ENCODE peak calls at places on chromosome 12, in six cellular contexts. One of them, this sample, is unnamed.

GRCh38 chr12:112750971-112751370 is 40.6 kb upstream of the RPH3A start:
- DNase-seq in SK-N-SH: no peak
- DNase-seq in sigmoid colon: no peak
- DNase-seq in transverse colon: no peak
- DNase-seq in suprapubic skin: no peak
- DNase-seq in stomach: no peak
- DNase-seq in this sample: no peak

GRCh38 chr12:92138144-92138543 is 7.5 kb downstream of the BTG1 start:
- DNase-seq in stomach: no peak
- DNase-seq in SK-N-SH: no peak
- DNase-seq in suprapubic skin: no peak
- DNase-seq in sigmoid colon: no peak
- DNase-seq in transverse colon: no peak
- DNase-seq in this sample: no peak

GRCh38 chr12:98533723-98534251 is 18.4 kb downstream of the TMPO start:
- DNase-seq in SK-N-SH: no peak
- DNase-seq in suprapubic skin: no peak
- DNase-seq in sigmoid colon: no peak
- DNase-seq in transverse colon: no peak
- DNase-seq in stomach: no peak
- DNase-seq in this sample: no peak

GRCh38 chr12:93616584-93617101 is 44.2 kb downstream of the SOCS2 start:
- DNase-seq in SK-N-SH: no peak
- DNase-seq in sigmoid colon: no peak
- DNase-seq in transverse colon: no peak
- DNase-seq in suprapubic skin: no peak
- DNase-seq in stomach: no peak
- DNase-seq in this sample: no peak

GRCh38 chr12:2751230-2751629 is 43.5 kb upstream of the FKBP4 start:
- DNase-seq in stomach: no peak
- DNase-seq in sigmoid colon: no peak
- DNase-seq in suprapubic skin: no peak
- DNase-seq in transverse colon: no peak
- DNase-seq in SK-N-SH: no peak
- DNase-seq in this sample: peak; percentile 19

GRCh38 chr12:11697670-11698387 is 48.4 kb downstream of the ETV6 start:
- DNase-seq in suprapubic skin: no peak
- DNase-seq in sigmoid colon: no peak
- DNase-seq in transverse colon: no peak
- DNase-seq in stomach: no peak
- DNase-seq in SK-N-SH: no peak
- DNase-seq in this sample: no peak

GRCh38 chr12:58177366-58177765 is 236.0 kb downstream of the ATP23 start:
- DNase-seq in sigmoid colon: no peak
- DNase-seq in transverse colon: no peak
- DNase-seq in stomach: no peak
- DNase-seq in suprapubic skin: no peak
- DNase-seq in SK-N-SH: no peak
- DNase-seq in this sample: no peak

GRCh38 chr12:80056232-80056631 is 43.1 kb upstream of the OTOGL start:
- DNase-seq in suprapubic skin: no peak
- DNase-seq in stomach: no peak
- DNase-seq in SK-N-SH: no peak
- DNase-seq in transverse colon: no peak
- DNase-seq in sigmoid colon: no peak
- DNase-seq in this sample: no peak

GRCh38 chr12:95102916-95103671 is 29.7 kb upstream of the NR2C1 start:
- DNase-seq in transverse colon: peak; percentile 19
- DNase-seq in stomach: no peak
- DNase-seq in SK-N-SH: no peak
- DNase-seq in suprapubic skin: no peak
- DNase-seq in sigmoid colon: no peak
- DNase-seq in this sample: no peak

GRCh38 chr12:107685360-107686248 is at the start of gene PWP1:
- DNase-seq in transverse colon: peak; percentile 96
- DNase-seq in suprapubic skin: peak; percentile 95
- DNase-seq in sigmoid colon: peak; percentile 95
- DNase-seq in SK-N-SH: peak; percentile 98
- DNase-seq in stomach: peak; percentile 97
- DNase-seq in this sample: peak; percentile 98

GRCh38 chr12:89192419-89192818 is 159.9 kb downstream of the DUSP6 start:
- DNase-seq in SK-N-SH: no peak
- DNase-seq in sigmoid colon: no peak
- DNase-seq in transverse colon: no peak
- DNase-seq in suprapubic skin: no peak
- DNase-seq in stomach: no peak
- DNase-seq in this sample: no peak

GRCh38 chr12:29072631-29073030 is 76.4 kb upstream of the FAR2 start:
- DNase-seq in stomach: no peak
- DNase-seq in sigmoid colon: no peak
- DNase-seq in suprapubic skin: no peak
- DNase-seq in SK-N-SH: no peak
- DNase-seq in transverse colon: no peak
- DNase-seq in this sample: no peak

GRCh38 chr12:81992461-81992860 is 233.3 kb upstream of the PPFIA2 start:
- DNase-seq in sigmoid colon: no peak
- DNase-seq in stomach: peak; percentile 34
- DNase-seq in SK-N-SH: peak; percentile 13
- DNase-seq in suprapubic skin: no peak
- DNase-seq in transverse colon: peak; percentile 7
- DNase-seq in this sample: no peak

GRCh38 chr12:120265203-120265482 is 387 bp downstream of the PXN start:
- DNase-seq in transverse colon: no peak
- DNase-seq in stomach: no peak
- DNase-seq in suprapubic skin: peak; percentile 80
- DNase-seq in SK-N-SH: no peak
- DNase-seq in sigmoid colon: peak; percentile 77
- DNase-seq in this sample: no peak

GRCh38 chr12:106739318-106739717 is 35.2 kb upstream of the RIC8B start:
- DNase-seq in SK-N-SH: no peak
- DNase-seq in stomach: no peak
- DNase-seq in transverse colon: no peak
- DNase-seq in sigmoid colon: no peak
- DNase-seq in suprapubic skin: no peak
- DNase-seq in this sample: no peak

GRCh38 chr12:132614029-132614428 is 3.6 kb upstream of the LRCOL1 start:
- DNase-seq in stomach: no peak
- DNase-seq in SK-N-SH: no peak
- DNase-seq in sigmoid colon: no peak
- DNase-seq in suprapubic skin: no peak
- DNase-seq in transverse colon: no peak
- DNase-seq in this sample: no peak

GRCh38 chr12:12562016-12562483 is 613 bp downstream of the DUSP16 start:
- DNase-seq in sigmoid colon: peak; percentile 67
- DNase-seq in SK-N-SH: no peak
- DNase-seq in suprapubic skin: peak; percentile 73
- DNase-seq in transverse colon: peak; percentile 27
- DNase-seq in stomach: no peak
- DNase-seq in this sample: no peak

GRCh38 chr12:43760396-43760795 is 1.6 kb downstream of the IRAK4 start:
- DNase-seq in suprapubic skin: no peak
- DNase-seq in transverse colon: no peak
- DNase-seq in stomach: peak; percentile 66
- DNase-seq in sigmoid colon: no peak
- DNase-seq in SK-N-SH: no peak
- DNase-seq in this sample: no peak

GRCh38 chr12:27822076-27822712 is 42.2 kb upstream of the MANSC4 start:
- DNase-seq in SK-N-SH: no peak
- DNase-seq in stomach: no peak
- DNase-seq in sigmoid colon: no peak
- DNase-seq in suprapubic skin: no peak
- DNase-seq in transverse colon: no peak
- DNase-seq in this sample: no peak

GRCh38 chr12:12719496-12719895 is 2.3 kb downstream of the CDKN1B start:
- DNase-seq in stomach: no peak
- DNase-seq in suprapubic skin: no peak
- DNase-seq in SK-N-SH: no peak
- DNase-seq in sigmoid colon: no peak
- DNase-seq in transverse colon: no peak
- DNase-seq in this sample: no peak

GRCh38 chr12:19301223-19301622 is 138.1 kb upstream of the AEBP2 start:
- DNase-seq in suprapubic skin: no peak
- DNase-seq in SK-N-SH: no peak
- DNase-seq in sigmoid colon: no peak
- DNase-seq in transverse colon: no peak
- DNase-seq in stomach: no peak
- DNase-seq in this sample: no peak

GRCh38 chr12:132138941-132139871 is 4.9 kb downstream of the DDX51 start:
- DNase-seq in suprapubic skin: no peak
- DNase-seq in transverse colon: no peak
- DNase-seq in stomach: no peak
- DNase-seq in SK-N-SH: no peak
- DNase-seq in sigmoid colon: no peak
- DNase-seq in this sample: no peak

GRCh38 chr12:86134571-86134970 is 121.6 kb downstream of the MGAT4C start:
- DNase-seq in stomach: no peak
- DNase-seq in SK-N-SH: no peak
- DNase-seq in suprapubic skin: no peak
- DNase-seq in sigmoid colon: no peak
- DNase-seq in transverse colon: no peak
- DNase-seq in this sample: no peak

GRCh38 chr12:124568431-124569374 is 1.3 kb upstream of the NCOR2 start:
- DNase-seq in suprapubic skin: peak; percentile 83
- DNase-seq in SK-N-SH: peak; percentile 78
- DNase-seq in sigmoid colon: peak; percentile 94
- DNase-seq in stomach: peak; percentile 44
- DNase-seq in transverse colon: peak; percentile 69
- DNase-seq in this sample: peak; percentile 93

GRCh38 chr12:52498971-52499370 is 5.9 kb upstream of the KRT6A start:
- DNase-seq in sigmoid colon: no peak
- DNase-seq in transverse colon: no peak
- DNase-seq in SK-N-SH: no peak
- DNase-seq in stomach: no peak
- DNase-seq in suprapubic skin: no peak
- DNase-seq in this sample: no peak

GRCh38 chr12:48084066-48084465 is 21.8 kb downstream of the SENP1 start:
- DNase-seq in suprapubic skin: no peak
- DNase-seq in SK-N-SH: peak; percentile 14
- DNase-seq in stomach: no peak
- DNase-seq in sigmoid colon: no peak
- DNase-seq in transverse colon: no peak
- DNase-seq in this sample: no peak

DNA sequence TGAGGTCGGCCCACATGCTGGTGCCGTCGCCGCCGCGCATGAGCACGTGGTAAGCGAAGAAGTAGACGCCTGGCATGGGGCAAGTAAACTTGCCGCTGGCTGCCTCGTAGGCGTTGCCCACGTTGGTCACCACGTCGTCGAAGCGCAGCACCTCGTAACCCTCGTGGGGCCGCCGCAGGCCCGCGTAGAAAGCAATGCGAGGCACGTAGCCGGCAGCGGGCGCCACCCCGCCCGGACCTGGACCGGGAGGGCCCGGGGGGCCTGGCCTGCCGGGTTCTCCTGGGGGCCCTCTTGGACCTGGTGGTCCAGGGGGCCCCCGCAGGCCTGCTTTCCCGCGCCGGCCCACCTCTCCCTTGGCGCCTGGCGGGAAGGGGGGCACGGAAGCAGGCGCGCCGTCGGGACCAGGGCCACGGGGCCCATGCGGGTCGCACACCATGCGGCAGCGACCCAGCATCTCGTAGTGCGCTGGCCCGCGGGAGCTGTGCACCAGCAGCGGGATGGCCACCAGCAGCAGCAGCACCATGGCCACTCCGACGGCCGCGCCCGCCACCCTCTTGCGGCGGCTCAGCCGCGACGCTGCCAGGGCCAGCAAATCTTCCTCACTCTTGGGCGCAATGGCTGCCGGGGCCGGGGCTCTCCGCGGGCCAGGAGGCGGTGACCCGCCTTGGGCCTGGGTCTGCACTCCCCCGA is 888 bp downstream of the C1QL4 start:
- DNase-seq in sigmoid colon: peak; percentile 58
- DNase-seq in transverse colon: no peak
- DNase-seq in stomach: no peak
- DNase-seq in SK-N-SH: no peak
- DNase-seq in suprapubic skin: no peak
- DNase-seq in this sample: no peak
- H3K4me3 ChIP-seq in sigmoid colon: no peak overlapping the region
- H3K4me3 ChIP-seq in transverse colon: no peak overlapping the region
- H3K4me3 ChIP-seq in stomach: no peak overlapping the region
- H3K4me3 ChIP-seq in SK-N-SH: peak overlapping the region; percentile 69
- H3K4me3 ChIP-seq in suprapubic skin: peak overlapping the region; percentile 43
- H3K4me3 ChIP-seq in this sample: no peak overlapping the region

GRCh38 chr12:1707051-1707450 is 16.2 kb downstream of the ADIPOR2 start:
- DNase-seq in suprapubic skin: no peak
- DNase-seq in stomach: no peak
- DNase-seq in sigmoid colon: no peak
- DNase-seq in transverse colon: no peak
- DNase-seq in SK-N-SH: no peak
- DNase-seq in this sample: no peak
- H3K4me1 ChIP-seq in suprapubic skin: peaks cover 26% of the 10 kb centered on the region
- H3K4me1 ChIP-seq in stomach: peaks cover 33% of the 10 kb centered on the region
- H3K4me1 ChIP-seq in sigmoid colon: peaks cover 34% of the 10 kb centered on the region
- H3K4me1 ChIP-seq in transverse colon: peaks cover 69% of the 10 kb centered on the region
- H3K4me1 ChIP-seq in SK-N-SH: no peaks in the 10 kb centered on the region
- H3K4me1 ChIP-seq in this sample: peaks cover 56% of the 10 kb centered on the region

GRCh38 chr12:870378-870777 is 79.1 kb downstream of the RAD52 start:
- DNase-seq in SK-N-SH: no peak
- DNase-seq in suprapubic skin: no peak
- DNase-seq in stomach: no peak
- DNase-seq in sigmoid colon: no peak
- DNase-seq in transverse colon: no peak
- DNase-seq in this sample: no peak
- TF ChIP-seq POLR2AphosphoS5 in SK-N-SH: no peak
- TF ChIP-seq POLR2AphosphoS5 in suprapubic skin: no peak
- TF ChIP-seq POLR2AphosphoS5 in stomach: no peak
- TF ChIP-seq POLR2AphosphoS5 in sigmoid colon: no peak
- TF ChIP-seq POLR2AphosphoS5 in transverse colon: no peak
- TF ChIP-seq POLR2AphosphoS5 in this sample: no peak

GRCh38 chr12:10301103-10301502 is 6.6 kb upstream of the KLRD1 start:
- DNase-seq in stomach: no peak
- DNase-seq in suprapubic skin: no peak
- DNase-seq in transverse colon: no peak
- DNase-seq in sigmoid colon: no peak
- DNase-seq in SK-N-SH: no peak
- DNase-seq in this sample: no peak

GRCh38 chr12:10305411-10305810 is 2.3 kb upstream of the KLRD1 start:
- DNase-seq in SK-N-SH: no peak
- DNase-seq in suprapubic skin: no peak
- DNase-seq in transverse colon: no peak
- DNase-seq in stomach: no peak
- DNase-seq in sigmoid colon: no peak
- DNase-seq in this sample: no peak

GRCh38 chr12:10307630-10308029 is at the start of gene KLRD1:
- DNase-seq in transverse colon: no peak
- DNase-seq in suprapubic skin: no peak
- DNase-seq in stomach: no peak
- DNase-seq in SK-N-SH: no peak
- DNase-seq in sigmoid colon: no peak
- DNase-seq in this sample: no peak

DNA sequence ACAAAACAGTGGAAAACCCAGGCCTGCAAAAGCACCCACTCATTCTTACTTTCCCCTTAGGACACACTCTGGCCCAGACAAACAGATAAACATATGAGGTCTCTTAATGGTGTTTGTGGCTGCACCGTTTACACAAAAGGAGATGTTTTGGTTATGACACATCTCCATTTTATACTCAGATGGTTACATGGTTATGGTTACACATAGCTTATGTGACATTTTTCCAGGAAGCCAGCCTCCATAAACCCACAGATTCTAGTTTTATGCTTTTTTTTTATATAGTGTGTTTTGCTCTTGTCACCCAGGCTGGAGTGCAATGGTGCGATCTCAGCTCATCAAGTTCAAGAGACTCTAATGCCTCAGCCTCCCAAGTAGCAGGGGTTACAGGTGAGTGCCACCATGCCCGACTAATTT is 3.5 kb upstream of the KLRD1 start:
- DNase-seq in suprapubic skin: no peak
- DNase-seq in stomach: no peak
- DNase-seq in sigmoid colon: no peak
- DNase-seq in SK-N-SH: no peak
- DNase-seq in transverse colon: no peak
- DNase-seq in this sample: no peak
- H3K4me3 ChIP-seq in suprapubic skin: no peak overlapping the region
- H3K4me3 ChIP-seq in stomach: no peak overlapping the region
- H3K4me3 ChIP-seq in sigmoid colon: no peak overlapping the region
- H3K4me3 ChIP-seq in SK-N-SH: no peak overlapping the region
- H3K4me3 ChIP-seq in transverse colon: no peak overlapping the region
- H3K4me3 ChIP-seq in this sample: no peak overlapping the region